ENCODE peak calls at places on chromosomes 2 and 18, in eight cellular contexts. One of them, this sample, is unnamed.

GRCh38 chr18:58670561-58671121 is 624 bp upstream of the MALT1 start:
- DNase-seq in IMR-90: peak
- DNase-seq in small intestine: no peak
- DNase-seq in cardiac fibroblast: no peak
- DNase-seq in right lobe of liver: no peak
- DNase-seq in colonic mucosa: peak
- DNase-seq in mesendoderm: no peak
- DNase-seq in psoas muscle: no peak
- DNase-seq in this sample: no peak

GRCh38 chr2:85353876-85354285 is 447 bp downstream of the RETSAT start:
- DNase-seq in small intestine: peak
- DNase-seq in colonic mucosa: peak
- DNase-seq in psoas muscle: peak
- DNase-seq in right lobe of liver: peak
- DNase-seq in cardiac fibroblast: peak
- DNase-seq in IMR-90: peak
- DNase-seq in mesendoderm: peak
- DNase-seq in this sample: peak

GRCh38 chr18:51082571-51083264 is 52.7 kb downstream of the SMAD4 start:
- DNase-seq in colonic mucosa: no peak
- DNase-seq in mesendoderm: peak
- DNase-seq in small intestine: no peak
- DNase-seq in cardiac fibroblast: peak
- DNase-seq in right lobe of liver: no peak
- DNase-seq in IMR-90: peak
- DNase-seq in psoas muscle: no peak
- DNase-seq in this sample: no peak

GRCh38 chr2:1515986-1516797 is 102.9 kb downstream of the TPO start:
- DNase-seq in right lobe of liver: no peak
- DNase-seq in mesendoderm: no peak
- DNase-seq in cardiac fibroblast: no peak
- DNase-seq in colonic mucosa: no peak
- DNase-seq in IMR-90: no peak
- DNase-seq in small intestine: no peak
- DNase-seq in psoas muscle: no peak
- DNase-seq in this sample: no peak

GRCh38 chr2:226561962-226562361 is 237.7 kb downstream of the IRS1 start:
- DNase-seq in cardiac fibroblast: no peak
- DNase-seq in mesendoderm: no peak
- DNase-seq in colonic mucosa: no peak
- DNase-seq in small intestine: peak
- DNase-seq in psoas muscle: no peak
- DNase-seq in IMR-90: peak
- DNase-seq in right lobe of liver: no peak
- DNase-seq in this sample: no peak

GRCh38 chr18:48553236-48553635 is 14.4 kb downstream of the CTIF start:
- DNase-seq in mesendoderm: no peak
- DNase-seq in right lobe of liver: peak
- DNase-seq in small intestine: no peak
- DNase-seq in psoas muscle: no peak
- DNase-seq in cardiac fibroblast: no peak
- DNase-seq in IMR-90: no peak
- DNase-seq in colonic mucosa: no peak
- DNase-seq in this sample: no peak

GRCh38 chr18:13527256-13527655 is 199.1 kb downstream of the FAM210A start:
- DNase-seq in mesendoderm: no peak
- DNase-seq in small intestine: no peak
- DNase-seq in psoas muscle: no peak
- DNase-seq in cardiac fibroblast: no peak
- DNase-seq in right lobe of liver: no peak
- DNase-seq in colonic mucosa: no peak
- DNase-seq in IMR-90: no peak
- DNase-seq in this sample: peak

GRCh38 chr18:75625966-75626365 is 198.5 kb upstream of the SMIM21 start:
- DNase-seq in mesendoderm: no peak
- DNase-seq in right lobe of liver: no peak
- DNase-seq in psoas muscle: no peak
- DNase-seq in colonic mucosa: no peak
- DNase-seq in IMR-90: peak
- DNase-seq in cardiac fibroblast: peak
- DNase-seq in small intestine: no peak
- DNase-seq in this sample: no peak

GRCh38 chr18:37394610-37394965 is 171.0 kb downstream of the CELF4 start:
- DNase-seq in small intestine: no peak
- DNase-seq in IMR-90: no peak
- DNase-seq in mesendoderm: no peak
- DNase-seq in psoas muscle: no peak
- DNase-seq in cardiac fibroblast: no peak
- DNase-seq in colonic mucosa: no peak
- DNase-seq in right lobe of liver: no peak
- DNase-seq in this sample: no peak
- H3K4me3 ChIP-seq in small intestine: no peak
- H3K4me3 ChIP-seq in IMR-90: peak
- H3K4me3 ChIP-seq in mesendoderm: no peak
- H3K4me3 ChIP-seq in psoas muscle: peak
- H3K4me3 ChIP-seq in cardiac fibroblast: no peak
- H3K4me3 ChIP-seq in colonic mucosa: no peak
- H3K4me3 ChIP-seq in right lobe of liver: no peak
- H3K4me3 ChIP-seq in this sample: peak

GRCh38 chr18:710418-711300 is 1.8 kb downstream of the ENOSF1 start:
- DNase-seq in psoas muscle: no peak
- DNase-seq in right lobe of liver: no peak
- DNase-seq in mesendoderm: no peak
- DNase-seq in small intestine: no peak
- DNase-seq in IMR-90: no peak
- DNase-seq in colonic mucosa: no peak
- DNase-seq in cardiac fibroblast: no peak
- DNase-seq in this sample: no peak
- H3K4me3 ChIP-seq in psoas muscle: peak
- H3K4me3 ChIP-seq in right lobe of liver: peak
- H3K4me3 ChIP-seq in mesendoderm: no peak
- H3K4me3 ChIP-seq in small intestine: no peak
- H3K4me3 ChIP-seq in IMR-90: no peak
- H3K4me3 ChIP-seq in colonic mucosa: no peak
- H3K4me3 ChIP-seq in cardiac fibroblast: peak
- H3K4me3 ChIP-seq in this sample: peak

GRCh38 chr2:162073776-162074578 is at the start of gene DPP4:
- DNase-seq in cardiac fibroblast: peak
- DNase-seq in mesendoderm: peak
- DNase-seq in colonic mucosa: peak
- DNase-seq in small intestine: peak
- DNase-seq in right lobe of liver: peak
- DNase-seq in psoas muscle: peak
- DNase-seq in IMR-90: peak
- DNase-seq in this sample: no peak
- H3K4me3 ChIP-seq in cardiac fibroblast: peak
- H3K4me3 ChIP-seq in mesendoderm: peak
- H3K4me3 ChIP-seq in colonic mucosa: peak
- H3K4me3 ChIP-seq in small intestine: peak
- H3K4me3 ChIP-seq in right lobe of liver: peak
- H3K4me3 ChIP-seq in psoas muscle: peak
- H3K4me3 ChIP-seq in IMR-90: peak
- H3K4me3 ChIP-seq in this sample: peak

DNA sequence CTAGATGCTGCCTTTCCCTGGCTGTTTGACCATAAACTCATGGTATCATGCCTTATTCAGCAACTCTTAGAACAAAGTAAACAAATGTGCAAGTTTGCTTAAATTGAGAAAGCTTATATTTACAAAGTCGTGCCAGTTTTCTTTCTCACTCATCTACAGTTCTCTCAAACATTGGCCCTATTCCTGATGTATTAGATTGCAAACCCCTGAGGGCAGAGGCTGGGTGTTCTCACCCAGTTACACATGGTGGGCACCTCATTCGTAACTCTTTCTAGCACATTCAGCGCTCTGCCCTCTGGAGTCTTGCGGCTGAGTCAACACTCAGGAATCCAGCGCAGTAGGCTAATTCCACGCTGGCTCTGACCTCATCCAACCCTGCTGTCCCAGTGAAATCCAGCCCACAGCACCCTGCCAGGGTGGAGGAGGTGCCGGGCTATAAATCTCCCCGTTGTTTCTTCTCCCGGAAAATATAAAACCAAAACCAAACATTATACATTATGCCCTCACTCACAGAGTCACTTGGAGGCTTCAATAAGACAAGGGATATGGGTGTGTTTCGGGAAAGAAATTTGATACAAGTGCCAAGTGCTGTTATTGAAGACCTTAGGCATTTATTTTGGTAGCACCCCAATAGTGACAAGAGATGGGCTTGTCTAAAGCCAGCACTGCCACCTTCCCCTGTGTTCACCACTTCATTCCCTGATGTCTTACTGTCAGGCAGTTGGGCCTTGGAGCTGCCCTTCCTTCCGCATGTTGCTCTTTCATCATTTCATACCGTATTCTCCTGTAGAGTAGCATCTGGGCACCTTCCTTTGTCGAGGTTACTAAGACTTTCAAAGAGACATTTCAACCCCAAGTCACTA is 287.4 kb downstream of the PRKCE start:
- DNase-seq in psoas muscle: peak
- DNase-seq in cardiac fibroblast: peak
- DNase-seq in mesendoderm: peak
- DNase-seq in colonic mucosa: peak
- DNase-seq in small intestine: peak
- DNase-seq in IMR-90: peak
- DNase-seq in right lobe of liver: peak
- DNase-seq in this sample: peak
- H3K4me3 ChIP-seq in psoas muscle: peak
- H3K4me3 ChIP-seq in cardiac fibroblast: no peak
- H3K4me3 ChIP-seq in mesendoderm: no peak
- H3K4me3 ChIP-seq in colonic mucosa: no peak
- H3K4me3 ChIP-seq in small intestine: no peak
- H3K4me3 ChIP-seq in IMR-90: no peak
- H3K4me3 ChIP-seq in right lobe of liver: no peak
- H3K4me3 ChIP-seq in this sample: no peak

GRCh38 chr18:68723539-68723938 is 8.6 kb upstream of the TMX3 start:
- DNase-seq in psoas muscle: no peak
- DNase-seq in right lobe of liver: no peak
- DNase-seq in small intestine: no peak
- DNase-seq in IMR-90: no peak
- DNase-seq in mesendoderm: no peak
- DNase-seq in colonic mucosa: no peak
- DNase-seq in cardiac fibroblast: no peak
- DNase-seq in this sample: no peak

GRCh38 chr18:68725341-68725740 is 10.4 kb upstream of the TMX3 start:
- DNase-seq in psoas muscle: no peak
- DNase-seq in colonic mucosa: no peak
- DNase-seq in mesendoderm: no peak
- DNase-seq in right lobe of liver: no peak
- DNase-seq in cardiac fibroblast: no peak
- DNase-seq in small intestine: no peak
- DNase-seq in IMR-90: peak
- DNase-seq in this sample: no peak

GRCh38 chr18:68724021-68724420 is 9.1 kb upstream of the TMX3 start:
- DNase-seq in colonic mucosa: no peak
- DNase-seq in psoas muscle: no peak
- DNase-seq in right lobe of liver: no peak
- DNase-seq in small intestine: no peak
- DNase-seq in cardiac fibroblast: no peak
- DNase-seq in mesendoderm: peak
- DNase-seq in IMR-90: no peak
- DNase-seq in this sample: no peak

GRCh38 chr18:68722807-68723206 is 7.9 kb upstream of the TMX3 start:
- DNase-seq in small intestine: no peak
- DNase-seq in psoas muscle: no peak
- DNase-seq in colonic mucosa: no peak
- DNase-seq in right lobe of liver: no peak
- DNase-seq in IMR-90: no peak
- DNase-seq in cardiac fibroblast: no peak
- DNase-seq in mesendoderm: no peak
- DNase-seq in this sample: no peak

GRCh38 chr18:68721681-68722583 is 7.0 kb upstream of the TMX3 start:
- DNase-seq in psoas muscle: no peak
- DNase-seq in small intestine: peak
- DNase-seq in IMR-90: no peak
- DNase-seq in cardiac fibroblast: peak
- DNase-seq in colonic mucosa: no peak
- DNase-seq in right lobe of liver: no peak
- DNase-seq in mesendoderm: no peak
- DNase-seq in this sample: no peak
- H3K4me3 ChIP-seq in psoas muscle: peak
- H3K4me3 ChIP-seq in small intestine: peak
- H3K4me3 ChIP-seq in IMR-90: peak
- H3K4me3 ChIP-seq in cardiac fibroblast: peak
- H3K4me3 ChIP-seq in colonic mucosa: no peak
- H3K4me3 ChIP-seq in right lobe of liver: peak
- H3K4me3 ChIP-seq in mesendoderm: no peak
- H3K4me3 ChIP-seq in this sample: peak

GRCh38 chr2:25315316-25315680 is 26.4 kb downstream of the DNMT3A start:
- DNase-seq in IMR-90: no peak
- DNase-seq in cardiac fibroblast: no peak
- DNase-seq in small intestine: no peak
- DNase-seq in mesendoderm: no peak
- DNase-seq in psoas muscle: no peak
- DNase-seq in right lobe of liver: no peak
- DNase-seq in colonic mucosa: no peak
- DNase-seq in this sample: no peak
- H3K4me3 ChIP-seq in IMR-90: no peak
- H3K4me3 ChIP-seq in cardiac fibroblast: no peak
- H3K4me3 ChIP-seq in small intestine: no peak
- H3K4me3 ChIP-seq in mesendoderm: no peak
- H3K4me3 ChIP-seq in psoas muscle: no peak
- H3K4me3 ChIP-seq in right lobe of liver: no peak
- H3K4me3 ChIP-seq in colonic mucosa: no peak
- H3K4me3 ChIP-seq in this sample: no peak

GRCh38 chr2:113157108-113157896 is 16.5 kb upstream of the PSD4 start:
- DNase-seq in colonic mucosa: peak
- DNase-seq in IMR-90: no peak
- DNase-seq in right lobe of liver: peak
- DNase-seq in small intestine: peak
- DNase-seq in cardiac fibroblast: no peak
- DNase-seq in mesendoderm: peak
- DNase-seq in psoas muscle: no peak
- DNase-seq in this sample: no peak
- H3K4me3 ChIP-seq in colonic mucosa: peak
- H3K4me3 ChIP-seq in IMR-90: peak
- H3K4me3 ChIP-seq in right lobe of liver: peak
- H3K4me3 ChIP-seq in small intestine: peak
- H3K4me3 ChIP-seq in cardiac fibroblast: peak
- H3K4me3 ChIP-seq in mesendoderm: peak
- H3K4me3 ChIP-seq in psoas muscle: peak
- H3K4me3 ChIP-seq in this sample: peak

GRCh38 chr2:133266075-133266925 is 302.0 kb downstream of the NCKAP5 start:
- DNase-seq in IMR-90: no peak
- DNase-seq in mesendoderm: peak
- DNase-seq in small intestine: no peak
- DNase-seq in psoas muscle: no peak
- DNase-seq in colonic mucosa: no peak
- DNase-seq in cardiac fibroblast: no peak
- DNase-seq in right lobe of liver: no peak
- DNase-seq in this sample: no peak
- H3K4me3 ChIP-seq in IMR-90: peak
- H3K4me3 ChIP-seq in mesendoderm: peak
- H3K4me3 ChIP-seq in small intestine: peak
- H3K4me3 ChIP-seq in psoas muscle: peak
- H3K4me3 ChIP-seq in colonic mucosa: peak
- H3K4me3 ChIP-seq in cardiac fibroblast: peak
- H3K4me3 ChIP-seq in right lobe of liver: peak
- H3K4me3 ChIP-seq in this sample: peak

This sample was measured in suprapubic skin.